ENCODE peak calls at places on chromosomes 6 and 20, in eight cellular contexts. M, G, Q, B, P, S, K and H are unnamed samples.

GRCh38 chr6:89989742-89990141 is 95.5 kb downstream of the GJA10 start:
- DNase-seq in M (no peak), G (no peak), Q (no peak), B (no peak), P (no peak), S (peak; percentile 68), K (no peak), H (no peak)

GRCh38 chr20:57680131-57680716 is 29.6 kb downstream of the PMEPA1 start:
- DNase-seq in M (no peak), G (no peak), Q (no peak), B (no peak), P (no peak), S (no peak), K (peak; percentile 91), H (peak; percentile 29)

GRCh38 chr6:126513198-126513597 is 173.3 kb downstream of the CENPW start:
- DNase-seq in M (no peak), G (no peak), Q (no peak), B (no peak), P (no peak), S (no peak), K (no peak), H (no peak)

GRCh38 chr6:33540768-33541167 is 39.3 kb downstream of the BAK1 start:
- DNase-seq in M (no peak), G (no peak), Q (no peak), B (no peak), P (no peak), S (no peak), K (no peak), H (no peak)

GRCh38 chr6:37141291-37142046 is 28.5 kb upstream of the PIM1 start:
- DNase-seq in M (no peak), G (no peak), Q (no peak), B (peak; percentile 25), P (no peak), S (no peak), K (peak; percentile 25), H (peak; percentile 35)

GRCh38 chr6:64732888-64733287 is 974.1 kb downstream of the EYS start:
- DNase-seq in M (peak; percentile 13), G (no peak), Q (no peak), B (no peak), P (no peak), S (no peak), K (no peak), H (no peak)

GRCh38 chr20:48983423-48984400 is 62.2 kb downstream of the ARFGEF2 start:
- DNase-seq in M (peak; percentile 89), G (no peak), Q (no peak), B (no peak), P (no peak), S (no peak), K (no peak), H (no peak)

GRCh38 chr6:150169609-150170008 is 26.8 kb downstream of the PPP1R14C start:
- DNase-seq in M (peak; percentile 95), G (peak; percentile 18), Q (no peak), B (no peak), P (no peak), S (no peak), K (no peak), H (no peak)

GRCh38 chr6:8859501-8859900 is 424.2 kb upstream of the SLC35B3 start:
- DNase-seq in M (no peak), G (no peak), Q (no peak), B (no peak), P (no peak), S (no peak), K (no peak), H (no peak)

GRCh38 chr20:45117581-45117980 is 2.6 kb upstream of the WFDC5 start:
- DNase-seq in M (no peak), G (no peak), Q (no peak), B (no peak), P (no peak), S (no peak), K (no peak), H (peak; percentile 72)

GRCh38 chr6:138031850-138032249 is 75.4 kb downstream of the PERP start:
- DNase-seq in M (peak; percentile 97), G (no peak), Q (no peak), B (no peak), P (no peak), S (no peak), K (no peak), H (no peak)

GRCh38 chr20:57601211-57601570 is 19.0 kb downstream of the ZBP1 start:
- DNase-seq in M (no peak), G (no peak), Q (no peak), B (no peak), P (no peak), S (no peak), K (no peak), H (no peak)

GRCh38 chr6:130041594-130041993 is 23.2 kb downstream of the L3MBTL3 start:
- DNase-seq in M (no peak), G (no peak), Q (no peak), B (no peak), P (no peak), S (no peak), K (no peak), H (no peak)

GRCh38 chr20:19885981-19886665 is 128.1 kb downstream of the RIN2 start:
- DNase-seq in M (peak; percentile 49), G (no peak), Q (peak; percentile 79), B (peak; percentile 70), P (peak; percentile 21), S (peak; percentile 54), K (no peak), H (peak; percentile 85)

GRCh38 chr20:46366826-46367225 is 39.6 kb downstream of the ELMO2 start:
- DNase-seq in M (no peak), G (no peak), Q (no peak), B (no peak), P (no peak), S (no peak), K (no peak), H (no peak)